ENCODE peak calls at places on chromosomes 4 and X, in nine cellular contexts. M, C, N, J, Q, O, K, H and T are unnamed samples.

GRCh38 chr4:77449162-77449561 is 156.5 kb upstream of the CXCL13 start:
- DNase-seq in Q (no peak), N (no peak), O (no peak), H (no peak), J (no peak), M (no peak), K (no peak), C (no peak), T (no peak)

GRCh38 chrX:118552501-118552900 is 56.9 kb downstream of the DOCK11 start:
- DNase-seq in C (no peak), N (no peak), O (no peak), K (no peak), H (no peak), M (no peak), J (no peak), Q (no peak), T (no peak)

GRCh38 chr4:133146574-133147198 is 2.4 kb upstream of the PCDH10 start:
- DNase-seq in C (no peak), K (no peak), N (peak), H (peak), Q (no peak), J (no peak), O (peak), M (no peak), T (no peak)

GRCh38 chr4:13159041-13159620 is 325.0 kb downstream of the RAB28 start:
- DNase-seq in Q (no peak), J (no peak), K (no peak), H (no peak), O (peak), C (no peak), M (no peak), N (no peak), T (no peak)

GRCh38 chrX:27336466-27337091 is 126.6 kb downstream of the PPP4R3C start:
- DNase-seq in K (peak), Q (peak), C (no peak), H (no peak), J (no peak), O (peak), N (peak), M (peak), T (no peak)

GRCh38 chrX:6021316-6022091 is 207.2 kb downstream of the NLGN4X start:
- DNase-seq in N (peak), K (peak), J (no peak), C (no peak), H (peak), M (peak), Q (no peak), O (peak), T (peak)

GRCh38 chr4:175263537-175263936 is 345.4 kb downstream of the ADAM29 start:
- DNase-seq in N (no peak), K (no peak), J (no peak), C (no peak), H (no peak), Q (no peak), M (no peak), O (no peak), T (no peak)

GRCh38 chrX:106726485-106727437 is at the start of gene RNF128:
- DNase-seq in J (peak), C (no peak), M (peak), K (no peak), H (peak), N (no peak), O (peak), Q (peak), T (peak)

GRCh38 chr4:173958445-173958844 is 325.0 kb downstream of the FBXO8 start:
- DNase-seq in H (no peak), N (no peak), M (no peak), J (peak), C (no peak), K (no peak), O (no peak), Q (no peak), T (no peak)

GRCh38 chr4:88244821-88245579 is 39.4 kb downstream of the PPM1K start:
- DNase-seq in H (no peak), N (no peak), M (no peak), J (no peak), Q (no peak), O (no peak), K (no peak), C (peak), T (no peak)

GRCh38 chr4:3642056-3642630 is 109.9 kb upstream of the LRPAP1 start:
- DNase-seq in O (no peak), M (no peak), J (no peak), C (no peak), K (no peak), Q (no peak), N (no peak), H (no peak), T (no peak)

GRCh38 chrX:17361620-17362019 is 13.4 kb upstream of the NHS start:
- DNase-seq in M (no peak), N (no peak), H (no peak), C (no peak), K (no peak), Q (no peak), J (no peak), O (peak), T (no peak)

GRCh38 chr4:2290974-2291704 is 29.2 kb upstream of the MXD4 start:
- DNase-seq in Q (no peak), N (peak), K (peak), O (no peak), H (no peak), M (peak), J (no peak), C (no peak), T (no peak)

GRCh38 chr4:13331827-13332226 is 152.3 kb downstream of the RAB28 start:
- DNase-seq in N (no peak), C (no peak), M (no peak), H (no peak), O (no peak), Q (no peak), J (no peak), K (no peak), T (no peak)

GRCh38 chrX:103644125-103644524 is 15.3 kb downstream of the TCEAL1 start:
- DNase-seq in C (no peak), O (no peak), M (no peak), N (no peak), Q (no peak), K (no peak), H (no peak), J (no peak), T (no peak)

GRCh38 chr4:6076391-6076790 is 58.2 kb upstream of the C4orf50 start:
- DNase-seq in J (no peak), Q (no peak), K (no peak), O (no peak), M (no peak), C (no peak), N (no peak), H (no peak), T (no peak)

GRCh38 chr4:40292313-40292759 is 42.8 kb upstream of the CHRNA9 start:
- DNase-seq in K (no peak), Q (no peak), M (no peak), N (no peak), J (no peak), H (no peak), O (peak), C (no peak), T (no peak)

GRCh38 chr4:52751349-52751911 is at the start of gene ERVMER34-1:
- DNase-seq in O (peak), M (peak), C (no peak), N (no peak), Q (no peak), H (no peak), K (no peak), J (peak), T (peak)

GRCh38 chr4:41506071-41506470 is 31.9 kb upstream of the LIMCH1 start:
- DNase-seq in O (peak), M (peak), N (no peak), H (no peak), C (no peak), J (peak), K (no peak), Q (no peak), T (no peak)

GRCh38 chrX:10098235-10098819 is 58.4 kb upstream of the CLCN4 start:
- DNase-seq in O (no peak), M (no peak), J (no peak), H (no peak), C (no peak), Q (no peak), K (no peak), N (no peak), T (no peak)

GRCh38 chrX:24148118-24148517 is 1.4 kb upstream of the ZFX start:
- DNase-seq in K (no peak), C (no peak), J (no peak), Q (no peak), O (no peak), M (no peak), N (no peak), H (no peak), T (no peak)

GRCh38 chr4:77022581-77023133 is 53.1 kb downstream of the CCNI start:
- DNase-seq in M (no peak), J (peak), C (no peak), H (no peak), K (no peak), N (no peak), Q (no peak), O (no peak), T (no peak)

GRCh38 chrX:20026278-20026677 is 35.4 kb upstream of the BCLAF3 start:
- DNase-seq in O (no peak), M (no peak), K (no peak), H (no peak), J (peak), N (no peak), Q (no peak), C (no peak), T (no peak)

GRCh38 chrX:14694631-14695030 is 165.3 kb downstream of the GLRA2 start:
- DNase-seq in O (no peak), K (no peak), C (no peak), H (no peak), N (no peak), Q (no peak), J (no peak), M (no peak), T (no peak)

GRCh38 chrX:76127341-76127740 is 45.5 kb upstream of the PBDC1 start:
- DNase-seq in M (no peak), O (peak), H (no peak), K (no peak), C (no peak), J (no peak), Q (no peak), N (no peak), T (no peak)

GRCh38 chr4:8539661-8540060 is 40.5 kb upstream of the GPR78 start:
- DNase-seq in J (no peak), K (no peak), C (no peak), N (no peak), M (no peak), Q (no peak), O (no peak), H (no peak), T (no peak)